ENCODE peak calls at places on chromosomes 13 and 19, in nine cellular contexts. V, Y, J, F, G, L, T, Z and H are unnamed samples.

GRCh38 chr19:48102870-48103751 is 7.5 kb downstream of the PLA2G4C start:
- DNase-seq in Z (no peak), V (peak), T (no peak), G (no peak), F (no peak), L (no peak), Y (peak), J (no peak), H (no peak)

GRCh38 chr13:41054212-41054877 is 7.0 kb upstream of the WBP4 start:
- DNase-seq in G (peak), Z (no peak), L (no peak), V (peak), Y (peak), J (no peak), F (no peak), T (peak), H (peak)

GRCh38 chr13:45621950-45622349 is 6.4 kb upstream of the ERICH6B start:
- DNase-seq in T (no peak), J (no peak), V (no peak), Y (no peak), L (no peak), Z (no peak), G (no peak), F (no peak), H (no peak)

GRCh38 chr19:18282021-18282787 is 782 bp upstream of the JUND start:
- DNase-seq in Y (no peak), L (no peak), V (peak), F (no peak), G (no peak), J (no peak), T (no peak), Z (peak), H (no peak)

GRCh38 chr19:9793051-9793591 is 24.6 kb upstream of the ZNF846 start:
- DNase-seq in G (peak), J (no peak), L (peak), Y (no peak), F (no peak), T (peak), Z (peak), V (peak), H (no peak)

GRCh38 chr13:32048816-32049215 is 17.2 kb downstream of the FRY start:
- DNase-seq in Z (no peak), L (no peak), Y (no peak), J (no peak), G (no peak), V (no peak), T (no peak), F (no peak), H (no peak)

GRCh38 chr13:71867101-71867814 is at the start of gene DACH1:
- DNase-seq in J (peak), F (no peak), Y (peak), V (no peak), G (peak), T (peak), Z (no peak), L (peak), H (peak)

GRCh38 chr13:26476111-26476743 is 81.3 kb upstream of the WASF3 start:
- DNase-seq in L (peak), G (no peak), V (no peak), T (no peak), Z (no peak), F (no peak), Y (peak), J (peak), H (no peak)

GRCh38 chr19:4297901-4298771 is 4.1 kb downstream of the TMIGD2 start:
- DNase-seq in J (no peak), G (no peak), V (no peak), Z (no peak), L (no peak), Y (no peak), F (no peak), T (no peak), H (no peak)

GRCh38 chr19:43651758-43652545 is 12.3 kb upstream of the CADM4 start:
- DNase-seq in G (peak), F (peak), Y (peak), V (peak), T (no peak), Z (no peak), L (peak), J (peak), H (peak)

GRCh38 chr13:72205773-72206172 is 338.8 kb upstream of the DACH1 start:
- DNase-seq in J (no peak), T (no peak), Y (no peak), F (no peak), Z (no peak), G (no peak), L (no peak), V (no peak), H (no peak)

GRCh38 chr19:10858204-10858828 is 10.1 kb downstream of the C19orf38 start:
- DNase-seq in T (no peak), V (peak), Y (peak), L (no peak), G (no peak), Z (no peak), J (no peak), F (no peak), H (peak)

GRCh38 chr19:56866563-56866962 is 26.0 kb upstream of the PEG3 start:
- DNase-seq in L (no peak), Z (no peak), V (no peak), G (peak), J (no peak), Y (no peak), F (no peak), T (no peak), H (no peak)

GRCh38 chr19:54451331-54451871 is 2.4 kb downstream of the LENG8 start:
- DNase-seq in F (no peak), Z (no peak), Y (no peak), T (no peak), L (no peak), V (no peak), J (no peak), G (no peak), H (no peak)

GRCh38 chr19:40523322-40524047 is 53.2 kb upstream of the SHKBP1 start:
- DNase-seq in V (peak), J (peak), T (peak), G (no peak), F (peak), Z (no peak), Y (peak), L (peak), H (peak)

GRCh38 chr13:76954568-76954967 is 6.3 kb downstream of the ACOD1 start:
- DNase-seq in J (no peak), Y (no peak), V (no peak), T (no peak), G (no peak), L (no peak), F (no peak), Z (no peak), H (no peak)

GRCh38 chr19:5867201-5868136 is 2.9 kb downstream of the FUT5 start:
- DNase-seq in V (no peak), F (no peak), L (no peak), J (no peak), T (no peak), Y (no peak), G (no peak), Z (no peak), H (no peak)

GRCh38 chr19:17305517-17306284 is at the start of gene MRPL34:
- DNase-seq in T (peak), V (peak), F (peak), L (peak), J (peak), Y (peak), Z (peak), G (peak), H (peak)

GRCh38 chr13:24254151-24254810 is 55.1 kb upstream of the C1QTNF9 start:
- DNase-seq in F (no peak), Y (no peak), G (no peak), Z (no peak), T (peak), J (no peak), L (no peak), V (no peak), H (peak)

GRCh38 chr13:72194531-72194930 is 327.5 kb upstream of the DACH1 start:
- DNase-seq in G (no peak), V (no peak), Y (no peak), F (no peak), Z (no peak), L (no peak), T (no peak), J (no peak), H (no peak)

GRCh38 chr13:99979453-99980200 is 2.0 kb upstream of the ZIC2 start:
- DNase-seq in F (no peak), T (no peak), J (peak), Z (no peak), V (no peak), G (no peak), L (no peak), Y (peak), H (no peak)

GRCh38 chr19:43574424-43575155 is 737 bp downstream of the XRCC1 start:
- DNase-seq in V (no peak), G (no peak), T (no peak), F (no peak), Y (no peak), J (no peak), L (no peak), Z (no peak), H (no peak)

GRCh38 chr19:29507081-29507860 is 18.5 kb upstream of the VSTM2B start:
- DNase-seq in Z (no peak), V (no peak), J (no peak), Y (no peak), G (no peak), F (peak), L (no peak), T (no peak), H (no peak)

GRCh38 chr19:17001603-17002183 is 24.9 kb downstream of the CPAMD8 start:
- DNase-seq in V (no peak), G (no peak), L (no peak), J (no peak), T (no peak), Z (no peak), Y (no peak), F (no peak), H (no peak)

GRCh38 chr19:12783226-12783848 is 7.9 kb upstream of the JUNB start:
- DNase-seq in Y (no peak), F (no peak), V (no peak), J (no peak), G (peak), Z (no peak), T (no peak), L (no peak), H (peak)

GRCh38 chr13:33284016-33284415 is 1.5 kb downstream of the STARD13 start:
- DNase-seq in J (no peak), Z (no peak), G (no peak), V (no peak), F (no peak), T (no peak), L (no peak), Y (no peak), H (no peak)

GRCh38 chr13:46628622-46629365 is 75.8 kb downstream of the LRCH1 start:
- DNase-seq in Y (no peak), L (no peak), F (no peak), T (no peak), G (no peak), V (no peak), J (no peak), Z (no peak), H (no peak)

DNA sequence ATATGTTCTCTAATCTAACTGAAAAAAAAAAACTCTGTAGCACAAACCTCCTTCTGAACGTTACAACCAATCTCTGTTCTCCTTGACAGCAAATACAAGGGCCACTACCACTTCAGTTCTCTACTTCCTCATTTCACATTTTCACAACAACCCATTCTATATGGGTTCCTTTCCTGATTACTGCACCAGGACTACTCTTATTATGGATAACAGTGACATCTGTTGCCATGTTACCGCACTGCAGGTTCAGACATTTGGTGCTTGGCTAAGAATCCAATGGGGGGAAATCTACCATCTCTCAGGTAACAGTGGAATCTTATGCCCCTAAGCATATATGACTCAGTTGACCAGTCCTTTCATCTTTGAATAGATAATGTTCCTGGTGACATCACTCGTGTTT is 11.6 kb upstream of the FPR3 start:
- DNase-seq in G (no peak), V (peak), Y (peak), L (no peak), F (no peak), Z (no peak), J (no peak), T (no peak), H (no peak)
- TF ChIP-seq CTCF in G (no peak), V (peak), Y (no peak), L (peak), F (no peak), Z (no peak), J (no peak), T (no peak), H (no peak)

DNA sequence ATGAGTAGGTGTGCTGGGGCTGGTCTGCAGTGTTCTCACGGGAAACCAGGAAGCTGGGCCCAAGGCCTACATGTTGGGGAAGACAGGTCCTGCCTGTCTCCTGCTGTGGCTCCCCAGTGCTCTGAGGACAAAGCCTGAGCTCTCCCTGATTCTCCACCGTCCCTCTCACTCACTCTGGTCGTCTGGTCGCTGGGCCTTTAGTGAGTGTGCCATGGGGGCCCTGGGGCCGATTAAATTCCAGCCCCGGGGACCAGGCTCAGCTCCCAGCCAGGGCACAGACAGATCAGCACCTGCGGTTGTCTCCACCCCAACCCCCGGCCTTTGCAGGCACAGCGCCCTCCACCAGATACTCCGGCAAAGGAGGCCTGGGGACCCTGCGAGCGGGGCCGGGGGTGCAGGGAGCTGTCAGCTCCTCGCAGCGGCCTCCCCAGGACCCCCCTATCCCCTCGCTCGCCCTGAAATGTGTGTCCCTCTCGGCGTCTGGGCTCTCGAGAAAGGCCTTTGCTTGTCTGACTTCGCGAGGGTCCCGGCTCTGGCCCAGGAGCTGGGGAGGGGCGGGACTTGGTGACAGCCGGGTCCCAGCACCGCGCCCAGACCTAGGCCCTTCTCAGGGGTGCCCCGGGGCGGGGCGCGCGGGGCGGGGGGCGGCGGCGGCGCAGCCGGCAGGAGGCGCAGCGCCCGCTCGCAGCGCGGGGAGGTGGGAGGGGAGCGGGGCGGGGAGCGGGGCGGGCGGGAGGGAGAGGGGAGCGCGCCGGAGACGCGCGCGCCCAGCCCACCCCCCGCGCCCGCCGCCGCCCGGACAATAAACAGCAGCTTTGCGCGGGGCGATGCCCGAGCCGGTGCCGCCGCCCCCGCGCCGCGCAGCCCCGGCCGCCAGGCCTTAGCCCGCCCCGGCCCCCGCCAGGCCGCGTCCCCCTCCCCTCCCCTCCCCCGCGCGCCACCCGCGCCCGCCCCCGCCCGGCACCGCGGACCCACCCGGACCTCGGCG is at the start of gene PALM:
- DNase-seq in L (no peak), Z (no peak), Y (peak), F (no peak), T (no peak), J (no peak), G (no peak), V (no peak), H (no peak)
- TF ChIP-seq CTCF in L (peak), Z (no peak), Y (no peak), F (no peak), T (no peak), J (peak), G (no peak), V (no peak), H (no peak)

GRCh38 chr13:101408154-101408553 is 8.2 kb downstream of the NALCN start:
- DNase-seq in Z (no peak), V (no peak), J (no peak), T (no peak), G (no peak), L (no peak), F (no peak), Y (no peak), H (no peak)
- TF ChIP-seq CTCF in Z (no peak), V (no peak), J (no peak), T (no peak), G (no peak), L (no peak), F (no peak), Y (no peak), H (no peak)

GRCh38 chr19:46723471-46723870 is 6.6 kb upstream of the PRKD2 start:
- DNase-seq in T (no peak), G (no peak), J (no peak), Z (no peak), L (no peak), F (no peak), Y (no peak), V (no peak), H (no peak)
- TF ChIP-seq CTCF in T (no peak), G (no peak), J (no peak), Z (no peak), L (no peak), F (no peak), Y (no peak), V (no peak), H (no peak)

GRCh38 chr19:15257782-15258181 is 25.5 kb upstream of the EPHX3 start:
- DNase-seq in T (no peak), V (no peak), G (no peak), F (no peak), J (no peak), L (no peak), Y (no peak), Z (no peak), H (no peak)
- TF ChIP-seq CTCF in T (no peak), V (no peak), G (no peak), F (no peak), J (no peak), L (no peak), Y (no peak), Z (no peak), H (no peak)

DNA sequence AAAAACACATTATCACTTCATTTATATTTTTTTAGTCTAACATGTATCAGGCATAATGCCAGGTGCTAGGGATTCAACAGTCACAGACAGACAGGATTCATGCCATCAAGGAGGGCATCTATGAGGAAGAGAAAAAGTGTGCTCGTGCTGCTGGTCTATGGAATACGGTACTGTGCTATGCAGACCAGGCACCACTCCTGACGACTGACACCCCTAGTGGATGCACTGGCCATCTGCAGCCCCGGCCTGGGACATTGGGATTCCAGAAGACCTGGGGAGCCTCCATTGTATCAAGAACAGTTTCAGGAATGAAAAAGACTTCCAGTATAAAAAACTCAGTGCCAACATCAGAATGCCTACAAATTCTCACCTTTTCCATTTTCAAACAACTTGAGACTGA is 94.0 kb downstream of the KLF12 start:
- DNase-seq in L (peak), T (peak), Y (peak), J (peak), Z (no peak), V (peak), G (no peak), F (no peak), H (peak)
- TF ChIP-seq CTCF in L (peak), T (peak), Y (peak), J (peak), Z (no peak), V (peak), G (no peak), F (peak), H (peak)